ENCODE peak calls at places on chromosomes 16 and 17, in six cellular contexts. One of them, this sample, is unnamed.

GRCh38 chr16:53717577-53717976 is 13.6 kb downstream of the FTO start:
- DNase-seq in right atrium auricular region: no peak
- DNase-seq in fibroblast of mammary gland: no peak
- DNase-seq in CD8-positive, alpha-beta T cell: no peak
- DNase-seq in right lobe of liver: no peak
- DNase-seq in neuronal stem cell: no peak
- DNase-seq in this sample: no peak

GRCh38 chr17:74116087-74116717 is 87.3 kb upstream of the RPL38 start:
- DNase-seq in right atrium auricular region: no peak
- DNase-seq in fibroblast of mammary gland: no peak
- DNase-seq in CD8-positive, alpha-beta T cell: no peak
- DNase-seq in right lobe of liver: no peak
- DNase-seq in neuronal stem cell: no peak
- DNase-seq in this sample: no peak

GRCh38 chr17:82627827-82628226 is 20.4 kb downstream of the WDR45B start:
- DNase-seq in right atrium auricular region: no peak
- DNase-seq in fibroblast of mammary gland: no peak
- DNase-seq in CD8-positive, alpha-beta T cell: no peak
- DNase-seq in right lobe of liver: no peak
- DNase-seq in neuronal stem cell: no peak
- DNase-seq in this sample: no peak

GRCh38 chr16:18979936-18980335 is 3.8 kb upstream of the TMC7 start:
- DNase-seq in right atrium auricular region: no peak
- DNase-seq in fibroblast of mammary gland: no peak
- DNase-seq in CD8-positive, alpha-beta T cell: no peak
- DNase-seq in right lobe of liver: no peak
- DNase-seq in neuronal stem cell: no peak
- DNase-seq in this sample: no peak

GRCh38 chr16:57753448-57754353 is 18.1 kb downstream of the KATNB1 start:
- DNase-seq in right atrium auricular region: no peak
- DNase-seq in fibroblast of mammary gland: no peak
- DNase-seq in CD8-positive, alpha-beta T cell: no peak
- DNase-seq in right lobe of liver: no peak
- DNase-seq in neuronal stem cell: no peak
- DNase-seq in this sample: no peak

GRCh38 chr17:57603978-57604377 is 141.1 kb downstream of the CCDC182 start:
- DNase-seq in right atrium auricular region: no peak
- DNase-seq in fibroblast of mammary gland: no peak
- DNase-seq in CD8-positive, alpha-beta T cell: peak; percentile 70
- DNase-seq in right lobe of liver: no peak
- DNase-seq in neuronal stem cell: no peak
- DNase-seq in this sample: no peak

GRCh38 chr17:77323413-77324171 is 182.8 kb downstream of the SEC14L1 start:
- DNase-seq in right atrium auricular region: no peak
- DNase-seq in fibroblast of mammary gland: peak; percentile 79
- DNase-seq in CD8-positive, alpha-beta T cell: no peak
- DNase-seq in right lobe of liver: peak; percentile 37
- DNase-seq in neuronal stem cell: no peak
- DNase-seq in this sample: peak; percentile 49

GRCh38 chr17:21160401-21160800 is 33.6 kb downstream of the DHRS7B start:
- DNase-seq in right atrium auricular region: no peak
- DNase-seq in fibroblast of mammary gland: peak; percentile 31
- DNase-seq in CD8-positive, alpha-beta T cell: no peak
- DNase-seq in right lobe of liver: no peak
- DNase-seq in neuronal stem cell: no peak
- DNase-seq in this sample: no peak

GRCh38 chr16:54873081-54873480 is 57.6 kb upstream of the IRX5 start:
- DNase-seq in right atrium auricular region: no peak
- DNase-seq in fibroblast of mammary gland: no peak
- DNase-seq in CD8-positive, alpha-beta T cell: no peak
- DNase-seq in right lobe of liver: no peak
- DNase-seq in neuronal stem cell: no peak
- DNase-seq in this sample: no peak

GRCh38 chr17:74071280-74071679 is 132.2 kb upstream of the RPL38 start:
- DNase-seq in right atrium auricular region: no peak
- DNase-seq in fibroblast of mammary gland: no peak
- DNase-seq in CD8-positive, alpha-beta T cell: no peak
- DNase-seq in right lobe of liver: no peak
- DNase-seq in neuronal stem cell: no peak
- DNase-seq in this sample: no peak

GRCh38 chr17:78966906-78967600 is 12.7 kb downstream of the LGALS3BP start:
- DNase-seq in right atrium auricular region: no peak
- DNase-seq in fibroblast of mammary gland: no peak
- DNase-seq in CD8-positive, alpha-beta T cell: no peak
- DNase-seq in right lobe of liver: no peak
- DNase-seq in neuronal stem cell: no peak
- DNase-seq in this sample: peak; percentile 80

GRCh38 chr17:77637807-77638182 is 320.7 kb upstream of the TNRC6C start:
- DNase-seq in right atrium auricular region: no peak
- DNase-seq in fibroblast of mammary gland: no peak
- DNase-seq in CD8-positive, alpha-beta T cell: no peak
- DNase-seq in right lobe of liver: no peak
- DNase-seq in neuronal stem cell: peak; percentile 51
- DNase-seq in this sample: no peak

GRCh38 chr17:28993013-28993600 is 12.7 kb downstream of the SEZ6 start:
- DNase-seq in right atrium auricular region: no peak
- DNase-seq in fibroblast of mammary gland: no peak
- DNase-seq in CD8-positive, alpha-beta T cell: no peak
- DNase-seq in right lobe of liver: no peak
- DNase-seq in neuronal stem cell: no peak
- DNase-seq in this sample: no peak

GRCh38 chr17:81514735-81515529 is 2.3 kb upstream of the ACTG1 start:
- DNase-seq in right atrium auricular region: peak; percentile 82
- DNase-seq in fibroblast of mammary gland: peak; percentile 64
- DNase-seq in CD8-positive, alpha-beta T cell: peak; percentile 67
- DNase-seq in right lobe of liver: peak; percentile 87
- DNase-seq in neuronal stem cell: peak; percentile 62
- DNase-seq in this sample: peak; percentile 92

GRCh38 chr16:51399908-51400670 is 249.0 kb upstream of the SALL1 start:
- DNase-seq in right atrium auricular region: no peak
- DNase-seq in fibroblast of mammary gland: no peak
- DNase-seq in CD8-positive, alpha-beta T cell: no peak
- DNase-seq in right lobe of liver: no peak
- DNase-seq in neuronal stem cell: no peak
- DNase-seq in this sample: no peak

GRCh38 chr16:55563797-55564196 is 2.7 kb upstream of the CAPNS2 start:
- DNase-seq in right atrium auricular region: no peak
- DNase-seq in fibroblast of mammary gland: no peak
- DNase-seq in CD8-positive, alpha-beta T cell: no peak
- DNase-seq in right lobe of liver: no peak
- DNase-seq in neuronal stem cell: no peak
- DNase-seq in this sample: no peak

GRCh38 chr17:73760186-73760758 is 116.0 kb upstream of the SDK2 start:
- DNase-seq in right atrium auricular region: no peak
- DNase-seq in fibroblast of mammary gland: no peak
- DNase-seq in CD8-positive, alpha-beta T cell: no peak
- DNase-seq in right lobe of liver: no peak
- DNase-seq in neuronal stem cell: no peak
- DNase-seq in this sample: no peak

GRCh38 chr16:31455601-31456314 is 3.5 kb upstream of the ARMC5 start:
- DNase-seq in right atrium auricular region: no peak
- DNase-seq in fibroblast of mammary gland: peak; percentile 36
- DNase-seq in CD8-positive, alpha-beta T cell: peak; percentile 39
- DNase-seq in right lobe of liver: no peak
- DNase-seq in neuronal stem cell: no peak
- DNase-seq in this sample: no peak

GRCh38 chr17:16129844-16130243 is 85.5 kb downstream of the NCOR1 start:
- DNase-seq in right atrium auricular region: no peak
- DNase-seq in fibroblast of mammary gland: no peak
- DNase-seq in CD8-positive, alpha-beta T cell: no peak
- DNase-seq in right lobe of liver: no peak
- DNase-seq in neuronal stem cell: no peak
- DNase-seq in this sample: no peak

GRCh38 chr17:21171970-21172510 is 41.9 kb downstream of the TMEM11 start:
- DNase-seq in right atrium auricular region: peak; percentile 58
- DNase-seq in fibroblast of mammary gland: no peak
- DNase-seq in CD8-positive, alpha-beta T cell: no peak
- DNase-seq in right lobe of liver: no peak
- DNase-seq in neuronal stem cell: no peak
- DNase-seq in this sample: no peak

GRCh38 chr17:68344701-68345136 is 53.4 kb downstream of the ARSG start:
- DNase-seq in right atrium auricular region: no peak
- DNase-seq in fibroblast of mammary gland: no peak
- DNase-seq in CD8-positive, alpha-beta T cell: peak; percentile 58
- DNase-seq in right lobe of liver: no peak
- DNase-seq in neuronal stem cell: peak; percentile 23
- DNase-seq in this sample: no peak

GRCh38 chr16:57045694-57046381 is 46.5 kb upstream of the CPNE2 start:
- DNase-seq in right atrium auricular region: peak; percentile 79
- DNase-seq in fibroblast of mammary gland: peak; percentile 68
- DNase-seq in CD8-positive, alpha-beta T cell: peak; percentile 54
- DNase-seq in right lobe of liver: no peak
- DNase-seq in neuronal stem cell: peak; percentile 39
- DNase-seq in this sample: peak; percentile 87

GRCh38 chr17:927611-928461 is 51.7 kb downstream of the NXN start:
- DNase-seq in right atrium auricular region: no peak
- DNase-seq in fibroblast of mammary gland: peak; percentile 95
- DNase-seq in CD8-positive, alpha-beta T cell: no peak
- DNase-seq in right lobe of liver: no peak
- DNase-seq in neuronal stem cell: no peak
- DNase-seq in this sample: peak; percentile 62

GRCh38 chr16:70715113-70715711 is 29.4 kb upstream of the MTSS2 start:
- DNase-seq in right atrium auricular region: peak; percentile 94
- DNase-seq in fibroblast of mammary gland: peak; percentile 97
- DNase-seq in CD8-positive, alpha-beta T cell: no peak
- DNase-seq in right lobe of liver: peak; percentile 93
- DNase-seq in neuronal stem cell: no peak
- DNase-seq in this sample: peak; percentile 82

GRCh38 chr17:51997723-51998122 is 160.8 kb downstream of the CA10 start:
- DNase-seq in right atrium auricular region: no peak
- DNase-seq in fibroblast of mammary gland: no peak
- DNase-seq in CD8-positive, alpha-beta T cell: no peak
- DNase-seq in right lobe of liver: no peak
- DNase-seq in neuronal stem cell: no peak
- DNase-seq in this sample: no peak

GRCh38 chr16:4089811-4090293 is 26.4 kb downstream of the ADCY9 start:
- DNase-seq in right atrium auricular region: no peak
- DNase-seq in fibroblast of mammary gland: no peak
- DNase-seq in CD8-positive, alpha-beta T cell: no peak
- DNase-seq in right lobe of liver: peak; percentile 42
- DNase-seq in neuronal stem cell: no peak
- DNase-seq in this sample: peak; percentile 71

GRCh38 chr16:48608452-48608851 is 1.5 kb downstream of the N4BP1 start:
- DNase-seq in right atrium auricular region: no peak
- DNase-seq in fibroblast of mammary gland: peak; percentile 46
- DNase-seq in CD8-positive, alpha-beta T cell: peak; percentile 38
- DNase-seq in right lobe of liver: no peak
- DNase-seq in neuronal stem cell: no peak
- DNase-seq in this sample: no peak

DNA sequence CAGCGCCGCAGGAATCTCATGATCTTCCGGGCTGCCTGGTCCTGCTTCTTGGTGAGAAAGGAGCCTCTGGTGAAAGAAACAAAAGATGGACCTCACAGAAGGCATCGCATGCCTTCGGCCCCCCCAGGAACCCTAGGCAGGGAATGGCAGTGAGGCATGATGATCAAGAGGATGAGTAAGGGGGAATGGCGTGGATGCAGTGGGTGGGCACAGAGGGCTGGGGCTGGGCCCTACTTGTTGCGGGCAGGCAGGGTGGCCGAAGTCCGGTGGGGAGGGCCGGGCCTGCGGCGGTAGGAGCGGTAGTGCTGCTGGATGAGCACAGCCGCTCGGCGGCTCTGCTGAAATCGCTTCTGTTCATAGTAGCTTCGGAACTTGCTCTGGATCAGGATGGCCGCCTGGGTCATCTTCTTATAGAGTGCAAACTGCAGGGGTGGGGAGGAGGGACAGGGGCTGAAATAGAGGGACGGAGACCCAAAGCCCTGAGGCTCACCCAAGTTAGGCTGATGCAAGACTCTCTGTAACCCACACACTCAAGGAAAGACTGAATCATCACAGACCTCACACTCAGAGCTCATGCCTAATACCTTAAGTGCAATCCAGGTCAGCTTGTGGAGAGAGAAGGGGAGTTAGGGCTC is 1.4 kb upstream of the SPAG7 start:
- DNase-seq in right atrium auricular region: no peak
- DNase-seq in fibroblast of mammary gland: peak; percentile 96
- DNase-seq in CD8-positive, alpha-beta T cell: no peak
- DNase-seq in right lobe of liver: peak; percentile 53
- DNase-seq in neuronal stem cell: no peak
- DNase-seq in this sample: no peak
- H3K4me3 ChIP-seq in right atrium auricular region: peak overlapping the region; percentile 69
- H3K4me3 ChIP-seq in fibroblast of mammary gland: peak overlapping the region; percentile 93
- H3K4me3 ChIP-seq in CD8-positive, alpha-beta T cell: peak overlapping the region; percentile 90
- H3K4me3 ChIP-seq in right lobe of liver: peak overlapping the region; percentile 78
- H3K4me3 ChIP-seq in neuronal stem cell: peak overlapping the region; percentile 67
- H3K4me3 ChIP-seq in this sample: peak overlapping the region; percentile 75

GRCh38 chr17:10106067-10106466 is 92.3 kb downstream of the GAS7 start:
- DNase-seq in right atrium auricular region: no peak
- DNase-seq in fibroblast of mammary gland: no peak
- DNase-seq in CD8-positive, alpha-beta T cell: no peak
- DNase-seq in right lobe of liver: no peak
- DNase-seq in neuronal stem cell: no peak
- DNase-seq in this sample: no peak
- H3K4me3 ChIP-seq in right atrium auricular region: no peak overlapping the region
- H3K4me3 ChIP-seq in fibroblast of mammary gland: no peak overlapping the region
- H3K4me3 ChIP-seq in CD8-positive, alpha-beta T cell: no peak overlapping the region
- H3K4me3 ChIP-seq in right lobe of liver: no peak overlapping the region
- H3K4me3 ChIP-seq in neuronal stem cell: no peak overlapping the region
- H3K4me3 ChIP-seq in this sample: no peak overlapping the region

GRCh38 chr17:46950997-46951621 is 27.9 kb downstream of the RPRML start:
- DNase-seq in right atrium auricular region: no peak
- DNase-seq in fibroblast of mammary gland: no peak
- DNase-seq in CD8-positive, alpha-beta T cell: no peak
- DNase-seq in right lobe of liver: no peak
- DNase-seq in neuronal stem cell: no peak
- DNase-seq in this sample: peak; percentile 84
- H3K4me3 ChIP-seq in right atrium auricular region: no peak overlapping the region
- H3K4me3 ChIP-seq in fibroblast of mammary gland: no peak overlapping the region
- H3K4me3 ChIP-seq in CD8-positive, alpha-beta T cell: no peak overlapping the region
- H3K4me3 ChIP-seq in right lobe of liver: no peak overlapping the region
- H3K4me3 ChIP-seq in neuronal stem cell: no peak overlapping the region
- H3K4me3 ChIP-seq in this sample: no peak overlapping the region

DNA sequence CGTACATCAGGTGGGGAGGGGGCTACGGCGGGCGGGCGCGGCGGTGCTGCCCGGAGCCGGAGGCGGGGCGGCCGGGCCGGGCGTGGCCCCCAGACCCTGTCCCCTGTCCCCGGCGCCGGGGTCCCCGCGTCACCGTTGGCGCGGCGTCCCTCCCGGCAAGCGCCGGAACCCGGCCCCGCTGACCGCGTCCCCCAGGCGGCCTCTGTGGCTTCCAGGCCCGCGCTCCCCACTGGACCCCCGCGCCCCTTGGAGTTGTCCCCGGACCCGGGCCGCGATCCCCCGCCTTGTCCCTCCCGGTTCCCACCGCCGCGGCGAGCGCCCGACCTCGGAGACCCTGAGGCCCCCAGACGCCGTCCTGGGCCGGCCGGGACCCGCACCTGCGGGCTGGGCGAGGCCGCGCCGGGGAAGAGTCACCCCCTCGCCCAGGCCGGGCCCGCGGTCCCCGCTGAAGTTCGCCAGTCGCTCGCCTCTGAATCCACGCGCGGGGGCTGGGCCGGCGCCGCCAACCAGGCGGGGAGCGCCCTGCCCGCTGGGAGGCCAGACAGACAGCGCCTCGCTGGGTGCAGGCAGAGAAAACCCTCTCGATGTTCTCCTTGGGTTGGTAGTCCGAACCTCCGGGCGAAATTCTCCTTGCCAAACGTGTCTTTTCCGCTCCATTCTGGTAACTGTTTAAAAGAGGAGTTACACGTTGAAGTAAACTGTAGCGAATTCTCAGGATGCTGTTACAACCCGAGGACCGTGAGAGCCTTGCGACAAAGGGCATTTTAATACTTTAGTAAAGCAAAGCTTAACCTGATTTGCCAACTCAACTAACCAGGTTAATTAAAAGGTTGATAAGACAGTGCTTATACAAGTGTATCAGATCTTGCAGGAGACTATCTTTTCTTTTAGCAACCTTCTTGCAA is 761 bp downstream of the GAN start:
- DNase-seq in right atrium auricular region: peak; percentile 59
- DNase-seq in fibroblast of mammary gland: peak; percentile 38
- DNase-seq in CD8-positive, alpha-beta T cell: peak; percentile 47
- DNase-seq in right lobe of liver: peak; percentile 82
- DNase-seq in neuronal stem cell: peak; percentile 23
- DNase-seq in this sample: peak; percentile 13
- H3K4me3 ChIP-seq in right atrium auricular region: peak overlapping the region; percentile 97
- H3K4me3 ChIP-seq in fibroblast of mammary gland: peak overlapping the region; percentile 94
- H3K4me3 ChIP-seq in CD8-positive, alpha-beta T cell: peak overlapping the region; percentile 77
- H3K4me3 ChIP-seq in right lobe of liver: peak overlapping the region; percentile 83
- H3K4me3 ChIP-seq in neuronal stem cell: peak overlapping the region; percentile 93
- H3K4me3 ChIP-seq in this sample: peak overlapping the region; percentile 87